ENCODE peak calls at places on chromosomes 4 and X, in nine cellular contexts. One of them, this sample, is unnamed.
A peak's percentile ranks its signal among the peaks of the same experiment; 100 is the strongest.

GRCh38 chr4:176290520-176290919 is 21.5 kb upstream of the ASB5 start:
- DNase-seq in astrocyte: no peak
- DNase-seq in AG10803: no peak
- DNase-seq in IMR-90: no peak
- DNase-seq in fibroblast of mammary gland: no peak
- DNase-seq in GM20000: no peak
- DNase-seq in H9: no peak
- DNase-seq in CD8-positive, alpha-beta T cell: no peak
- DNase-seq in transverse colon: no peak
- DNase-seq in this sample: no peak

GRCh38 chr4:740656-741282 is 35.1 kb downstream of the PCGF3 start:
- DNase-seq in CD8-positive, alpha-beta T cell: no peak
- DNase-seq in astrocyte: peak; percentile 36
- DNase-seq in transverse colon: no peak
- DNase-seq in H9: no peak
- DNase-seq in AG10803: no peak
- DNase-seq in IMR-90: peak; percentile 86
- DNase-seq in fibroblast of mammary gland: no peak
- DNase-seq in GM20000: no peak
- DNase-seq in this sample: no peak

GRCh38 chr4:78308517-78308916 is 243.1 kb upstream of the ANXA3 start:
- DNase-seq in astrocyte: no peak
- DNase-seq in H9: no peak
- DNase-seq in AG10803: no peak
- DNase-seq in fibroblast of mammary gland: no peak
- DNase-seq in IMR-90: no peak
- DNase-seq in GM20000: no peak
- DNase-seq in transverse colon: no peak
- DNase-seq in CD8-positive, alpha-beta T cell: no peak
- DNase-seq in this sample: no peak

GRCh38 chrX:129472116-129472515 is 51.2 kb downstream of the SMARCA1 start:
- DNase-seq in CD8-positive, alpha-beta T cell: no peak
- DNase-seq in AG10803: peak; percentile 36
- DNase-seq in IMR-90: peak; percentile 25
- DNase-seq in H9: no peak
- DNase-seq in GM20000: no peak
- DNase-seq in transverse colon: no peak
- DNase-seq in fibroblast of mammary gland: peak; percentile 61
- DNase-seq in astrocyte: peak; percentile 5
- DNase-seq in this sample: no peak

GRCh38 chr4:47641755-47642154 is 156.7 kb downstream of the ATP10D start:
- DNase-seq in CD8-positive, alpha-beta T cell: no peak
- DNase-seq in IMR-90: peak; percentile 37
- DNase-seq in AG10803: peak; percentile 44
- DNase-seq in transverse colon: no peak
- DNase-seq in GM20000: no peak
- DNase-seq in astrocyte: peak; percentile 27
- DNase-seq in fibroblast of mammary gland: peak; percentile 41
- DNase-seq in H9: no peak
- DNase-seq in this sample: no peak

GRCh38 chrX:40262641-40263560 is 165.1 kb upstream of the BCOR start:
- DNase-seq in H9: no peak
- DNase-seq in transverse colon: no peak
- DNase-seq in astrocyte: peak; percentile 51
- DNase-seq in GM20000: no peak
- DNase-seq in CD8-positive, alpha-beta T cell: no peak
- DNase-seq in AG10803: peak; percentile 72
- DNase-seq in IMR-90: peak; percentile 41
- DNase-seq in fibroblast of mammary gland: peak; percentile 47
- DNase-seq in this sample: no peak

GRCh38 chrX:42577936-42578335 is 200.0 kb downstream of the PPP1R2C start:
- DNase-seq in astrocyte: no peak
- DNase-seq in H9: no peak
- DNase-seq in CD8-positive, alpha-beta T cell: no peak
- DNase-seq in AG10803: no peak
- DNase-seq in transverse colon: no peak
- DNase-seq in fibroblast of mammary gland: no peak
- DNase-seq in IMR-90: no peak
- DNase-seq in GM20000: no peak
- DNase-seq in this sample: no peak

GRCh38 chrX:38804481-38805293 is 3.4 kb downstream of the MID1IP1 start:
- DNase-seq in AG10803: no peak
- DNase-seq in GM20000: peak; percentile 16
- DNase-seq in fibroblast of mammary gland: no peak
- DNase-seq in transverse colon: peak; percentile 23
- DNase-seq in CD8-positive, alpha-beta T cell: peak; percentile 29
- DNase-seq in IMR-90: no peak
- DNase-seq in astrocyte: no peak
- DNase-seq in H9: no peak
- DNase-seq in this sample: peak; percentile 27

GRCh38 chrX:48493890-48494364 is 14.9 kb upstream of the PORCN start:
- DNase-seq in CD8-positive, alpha-beta T cell: no peak
- DNase-seq in GM20000: no peak
- DNase-seq in transverse colon: no peak
- DNase-seq in IMR-90: peak; percentile 38
- DNase-seq in astrocyte: no peak
- DNase-seq in AG10803: no peak
- DNase-seq in fibroblast of mammary gland: peak; percentile 58
- DNase-seq in H9: peak; percentile 64
- DNase-seq in this sample: no peak

GRCh38 chrX:141652315-141652714 is 46.2 kb downstream of the SPANXD start:
- DNase-seq in astrocyte: no peak
- DNase-seq in H9: no peak
- DNase-seq in transverse colon: no peak
- DNase-seq in GM20000: no peak
- DNase-seq in IMR-90: no peak
- DNase-seq in fibroblast of mammary gland: no peak
- DNase-seq in AG10803: no peak
- DNase-seq in CD8-positive, alpha-beta T cell: no peak
- DNase-seq in this sample: no peak

GRCh38 chrX:14125451-14125850 is 95.8 kb upstream of the GEMIN8 start:
- DNase-seq in AG10803: no peak
- DNase-seq in GM20000: no peak
- DNase-seq in astrocyte: no peak
- DNase-seq in fibroblast of mammary gland: no peak
- DNase-seq in IMR-90: no peak
- DNase-seq in H9: no peak
- DNase-seq in CD8-positive, alpha-beta T cell: no peak
- DNase-seq in transverse colon: no peak
- DNase-seq in this sample: no peak

GRCh38 chr4:33722254-33722653 is 2522.1 kb downstream of the ARAP2 start:
- DNase-seq in H9: no peak
- DNase-seq in GM20000: no peak
- DNase-seq in IMR-90: no peak
- DNase-seq in astrocyte: peak; percentile 20
- DNase-seq in fibroblast of mammary gland: peak; percentile 87
- DNase-seq in AG10803: peak; percentile 87
- DNase-seq in transverse colon: no peak
- DNase-seq in CD8-positive, alpha-beta T cell: no peak
- DNase-seq in this sample: no peak

GRCh38 chrX:153776611-153777045 is 4.2 kb upstream of the SRPK3 start:
- DNase-seq in AG10803: no peak
- DNase-seq in H9: no peak
- DNase-seq in fibroblast of mammary gland: no peak
- DNase-seq in CD8-positive, alpha-beta T cell: no peak
- DNase-seq in IMR-90: no peak
- DNase-seq in transverse colon: no peak
- DNase-seq in GM20000: no peak
- DNase-seq in astrocyte: no peak
- DNase-seq in this sample: no peak

GRCh38 chr4:16952896-16953605 is 54.6 kb upstream of the LDB2 start:
- DNase-seq in GM20000: no peak
- DNase-seq in transverse colon: no peak
- DNase-seq in astrocyte: peak; percentile 79
- DNase-seq in H9: no peak
- DNase-seq in CD8-positive, alpha-beta T cell: no peak
- DNase-seq in IMR-90: peak; percentile 15
- DNase-seq in fibroblast of mammary gland: no peak
- DNase-seq in AG10803: peak; percentile 40
- DNase-seq in this sample: no peak

GRCh38 chr4:47577779-47578553 is 92.9 kb downstream of the ATP10D start:
- DNase-seq in AG10803: peak; percentile 38
- DNase-seq in IMR-90: peak; percentile 17
- DNase-seq in GM20000: no peak
- DNase-seq in fibroblast of mammary gland: peak; percentile 52
- DNase-seq in astrocyte: no peak
- DNase-seq in transverse colon: no peak
- DNase-seq in H9: no peak
- DNase-seq in CD8-positive, alpha-beta T cell: no peak
- DNase-seq in this sample: no peak

GRCh38 chr4:79014230-79014629 is 75.0 kb upstream of the PAQR3 start:
- DNase-seq in CD8-positive, alpha-beta T cell: no peak
- DNase-seq in IMR-90: no peak
- DNase-seq in H9: no peak
- DNase-seq in GM20000: no peak
- DNase-seq in fibroblast of mammary gland: no peak
- DNase-seq in astrocyte: no peak
- DNase-seq in transverse colon: no peak
- DNase-seq in AG10803: no peak
- DNase-seq in this sample: no peak

GRCh38 chr4:156870861-156871260 is 100.7 kb downstream of the PDGFC start:
- DNase-seq in transverse colon: no peak
- DNase-seq in IMR-90: no peak
- DNase-seq in fibroblast of mammary gland: no peak
- DNase-seq in GM20000: no peak
- DNase-seq in CD8-positive, alpha-beta T cell: no peak
- DNase-seq in H9: no peak
- DNase-seq in astrocyte: no peak
- DNase-seq in AG10803: no peak
- DNase-seq in this sample: no peak

GRCh38 chr4:176185068-176185467 is 10.3 kb downstream of the SPATA4 start:
- DNase-seq in transverse colon: no peak
- DNase-seq in fibroblast of mammary gland: peak; percentile 78
- DNase-seq in CD8-positive, alpha-beta T cell: no peak
- DNase-seq in IMR-90: peak; percentile 92
- DNase-seq in GM20000: no peak
- DNase-seq in AG10803: peak; percentile 89
- DNase-seq in astrocyte: peak; percentile 71
- DNase-seq in H9: no peak
- DNase-seq in this sample: no peak

GRCh38 chr4:60485279-60485678 is 714.8 kb upstream of the ADGRL3 start:
- DNase-seq in IMR-90: peak; percentile 28
- DNase-seq in H9: no peak
- DNase-seq in fibroblast of mammary gland: no peak
- DNase-seq in transverse colon: no peak
- DNase-seq in CD8-positive, alpha-beta T cell: no peak
- DNase-seq in AG10803: no peak
- DNase-seq in astrocyte: no peak
- DNase-seq in GM20000: no peak
- DNase-seq in this sample: no peak

GRCh38 chr4:156237192-156237591 is 283.5 kb upstream of the CTSO start:
- DNase-seq in IMR-90: no peak
- DNase-seq in astrocyte: no peak
- DNase-seq in fibroblast of mammary gland: no peak
- DNase-seq in transverse colon: no peak
- DNase-seq in H9: no peak
- DNase-seq in CD8-positive, alpha-beta T cell: no peak
- DNase-seq in GM20000: no peak
- DNase-seq in AG10803: no peak
- DNase-seq in this sample: no peak

GRCh38 chrX:2647627-2648026 is 43.5 kb upstream of the CD99 start:
- DNase-seq in GM20000: no peak
- DNase-seq in CD8-positive, alpha-beta T cell: no peak
- DNase-seq in transverse colon: no peak
- DNase-seq in H9: no peak
- DNase-seq in AG10803: no peak
- DNase-seq in IMR-90: no peak
- DNase-seq in astrocyte: no peak
- DNase-seq in fibroblast of mammary gland: no peak
- DNase-seq in this sample: no peak

GRCh38 chrX:118847676-118848075 is 24.1 kb downstream of the ZCCHC12 start:
- DNase-seq in H9: no peak
- DNase-seq in fibroblast of mammary gland: peak; percentile 53
- DNase-seq in CD8-positive, alpha-beta T cell: no peak
- DNase-seq in IMR-90: peak; percentile 42
- DNase-seq in AG10803: peak; percentile 41
- DNase-seq in GM20000: peak; percentile 45
- DNase-seq in astrocyte: peak; percentile 12
- DNase-seq in transverse colon: no peak
- DNase-seq in this sample: peak; percentile 49

GRCh38 chr4:125762537-125762936 is 447.8 kb downstream of the FAT4 start:
- DNase-seq in astrocyte: no peak
- DNase-seq in GM20000: no peak
- DNase-seq in transverse colon: no peak
- DNase-seq in AG10803: no peak
- DNase-seq in CD8-positive, alpha-beta T cell: no peak
- DNase-seq in fibroblast of mammary gland: peak; percentile 4
- DNase-seq in IMR-90: no peak
- DNase-seq in H9: no peak
- DNase-seq in this sample: no peak
- TF ChIP-seq CTCF in astrocyte: no peak
- TF ChIP-seq CTCF in GM20000: no peak
- TF ChIP-seq CTCF in transverse colon: no peak
- TF ChIP-seq CTCF in AG10803: peak; percentile 17
- TF ChIP-seq CTCF in CD8-positive, alpha-beta T cell: no peak
- TF ChIP-seq CTCF in fibroblast of mammary gland: peak; percentile 39
- TF ChIP-seq CTCF in IMR-90: no peak
- TF ChIP-seq CTCF in H9: peak; percentile 61
- TF ChIP-seq CTCF in this sample: no peak

DNA sequence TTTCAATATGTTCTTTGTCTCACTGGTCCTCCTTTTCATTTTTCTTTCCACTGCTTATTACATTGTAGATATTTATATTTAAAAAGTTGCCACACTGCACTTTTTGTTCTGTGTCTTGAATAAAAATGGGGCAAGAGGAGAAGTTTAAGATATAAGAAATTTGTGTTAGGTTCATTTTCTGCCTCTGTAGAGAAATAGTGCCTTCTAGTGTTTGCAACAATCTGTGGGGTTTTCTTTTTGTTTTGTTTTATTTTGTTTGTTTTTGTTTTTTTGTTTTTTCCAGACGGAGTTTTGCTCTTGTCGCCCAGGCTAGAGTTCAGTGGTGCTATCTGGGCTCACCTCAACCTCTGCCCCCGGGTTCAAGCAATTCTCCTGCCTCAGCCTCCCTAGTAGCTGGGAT is 20.1 kb upstream of the SMIM14 start:
- DNase-seq in GM20000: no peak
- DNase-seq in fibroblast of mammary gland: peak; percentile 38
- DNase-seq in CD8-positive, alpha-beta T cell: no peak
- DNase-seq in IMR-90: peak; percentile 7
- DNase-seq in astrocyte: no peak
- DNase-seq in AG10803: no peak
- DNase-seq in transverse colon: no peak
- DNase-seq in H9: no peak
- DNase-seq in this sample: no peak
- TF ChIP-seq CTCF in GM20000: no peak
- TF ChIP-seq CTCF in fibroblast of mammary gland: peak; percentile 64
- TF ChIP-seq CTCF in CD8-positive, alpha-beta T cell: no peak
- TF ChIP-seq CTCF in IMR-90: peak; percentile 66
- TF ChIP-seq CTCF in astrocyte: peak; percentile 30
- TF ChIP-seq CTCF in AG10803: peak; percentile 58
- TF ChIP-seq CTCF in transverse colon: no peak
- TF ChIP-seq CTCF in H9: peak; percentile 31
- TF ChIP-seq CTCF in this sample: peak; percentile 8

GRCh38 chrX:135433531-135434257 is 11.9 kb downstream of the SMIM10L2A start:
- DNase-seq in IMR-90: no peak
- DNase-seq in CD8-positive, alpha-beta T cell: no peak
- DNase-seq in H9: no peak
- DNase-seq in transverse colon: no peak
- DNase-seq in AG10803: no peak
- DNase-seq in GM20000: no peak
- DNase-seq in astrocyte: no peak
- DNase-seq in fibroblast of mammary gland: no peak
- DNase-seq in this sample: no peak
- TF ChIP-seq CTCF in IMR-90: no peak
- TF ChIP-seq CTCF in CD8-positive, alpha-beta T cell: no peak
- TF ChIP-seq CTCF in H9: no peak
- TF ChIP-seq CTCF in transverse colon: no peak
- TF ChIP-seq CTCF in AG10803: no peak
- TF ChIP-seq CTCF in GM20000: no peak
- TF ChIP-seq CTCF in astrocyte: no peak
- TF ChIP-seq CTCF in fibroblast of mammary gland: no peak
- TF ChIP-seq CTCF in this sample: no peak

GRCh38 chr4:186366326-186366725 is 100.3 kb downstream of the F11 start:
- DNase-seq in transverse colon: no peak
- DNase-seq in CD8-positive, alpha-beta T cell: no peak
- DNase-seq in astrocyte: no peak
- DNase-seq in AG10803: no peak
- DNase-seq in H9: no peak
- DNase-seq in fibroblast of mammary gland: no peak
- DNase-seq in IMR-90: no peak
- DNase-seq in GM20000: no peak
- DNase-seq in this sample: no peak
- TF ChIP-seq CTCF in transverse colon: no peak
- TF ChIP-seq CTCF in CD8-positive, alpha-beta T cell: no peak
- TF ChIP-seq CTCF in astrocyte: no peak
- TF ChIP-seq CTCF in AG10803: no peak
- TF ChIP-seq CTCF in H9: peak; percentile 51
- TF ChIP-seq CTCF in fibroblast of mammary gland: no peak
- TF ChIP-seq CTCF in IMR-90: no peak
- TF ChIP-seq CTCF in GM20000: no peak
- TF ChIP-seq CTCF in this sample: no peak

This sample was measured in GM13976.